ENCODE peak calls at places on chromosome 2, in four cellular contexts. W, X, G and D are unnamed samples.

GRCh38 chr2:160666019-160666676 is 172.5 kb upstream of the RBMS1 start:
- DNase-seq in W (no peak), X (peak), G (peak), D (no peak)

GRCh38 chr2:62596061-62596658 is 90.2 kb upstream of the TMEM17 start:
- DNase-seq in W (no peak), X (no peak), G (no peak), D (no peak)

GRCh38 chr2:231490801-231491200 is 26.5 kb upstream of the NCL start:
- DNase-seq in W (no peak), X (no peak), G (no peak), D (no peak)

GRCh38 chr2:176784633-176785193 is 427.9 kb upstream of the HNRNPA3 start:
- DNase-seq in W (no peak), X (no peak), G (no peak), D (no peak)

GRCh38 chr2:31300309-31300708 is 66.4 kb downstream of the EHD3 start:
- DNase-seq in W (no peak), X (no peak), G (no peak), D (no peak)

GRCh38 chr2:96240341-96241038 is 25.3 kb downstream of the TMEM127 start:
- DNase-seq in W (no peak), X (no peak), G (no peak), D (no peak)

GRCh38 chr2:156118753-156119416 is 213.6 kb downstream of the NR4A2 start:
- DNase-seq in W (no peak), X (no peak), G (no peak), D (no peak)

GRCh38 chr2:44453289-44453688 is 91.5 kb downstream of the CAMKMT start:
- DNase-seq in W (no peak), X (no peak), G (no peak), D (no peak)

GRCh38 chr2:18795881-18796280 is 206.5 kb upstream of the NT5C1B start:
- DNase-seq in W (no peak), X (no peak), G (no peak), D (no peak)

GRCh38 chr2:162963156-162963555 is 124.6 kb upstream of the KCNH7 start:
- DNase-seq in W (no peak), X (no peak), G (no peak), D (no peak)

GRCh38 chr2:83364264-83364663 is 1094.8 kb downstream of the SUCLG1 start:
- DNase-seq in W (no peak), X (no peak), G (no peak), D (no peak)

GRCh38 chr2:36802952-36803351 is 106.4 kb downstream of the VIT start:
- DNase-seq in W (no peak), X (no peak), G (no peak), D (no peak)

GRCh38 chr2:171824086-171824485 is 70.0 kb downstream of the SLC25A12 start:
- DNase-seq in W (no peak), X (no peak), G (no peak), D (no peak)

GRCh38 chr2:24021122-24021998 is 11.5 kb downstream of the MFSD2B start:
- DNase-seq in W (peak), X (peak), G (no peak), D (peak)

GRCh38 chr2:234702731-234703225 is 205.9 kb upstream of the ARL4C start:
- DNase-seq in W (no peak), X (peak), G (no peak), D (no peak)

GRCh38 chr2:67755511-67755910 is 307.3 kb downstream of the C1D start:
- DNase-seq in W (no peak), X (no peak), G (no peak), D (no peak)

GRCh38 chr2:145027073-145027459 is 507.1 kb upstream of the ZEB2 start:
- DNase-seq in W (no peak), X (no peak), G (no peak), D (no peak)

GRCh38 chr2:182924311-182924710 is 57.9 kb upstream of the FRZB start:
- DNase-seq in W (no peak), X (no peak), G (no peak), D (no peak)

GRCh38 chr2:121599963-121600651 is 49.2 kb downstream of the CLASP1 start:
- DNase-seq in W (no peak), X (no peak), G (peak), D (no peak)

GRCh38 chr2:98253461-98254073 is 92.7 kb upstream of the CNGA3 start:
- DNase-seq in W (no peak), X (no peak), G (no peak), D (no peak)

GRCh38 chr2:241265506-241265905 is 50.0 kb downstream of the HDLBP start:
- DNase-seq in W (no peak), X (no peak), G (no peak), D (no peak)

GRCh38 chr2:55585451-55586079 is 31.9 kb downstream of the PPP4R3B start:
- DNase-seq in W (no peak), X (no peak), G (no peak), D (no peak)

GRCh38 chr2:10400568-10400977 is 47.6 kb downstream of the ODC1 start:
- DNase-seq in W (no peak), X (no peak), G (peak), D (no peak)

GRCh38 chr2:19667085-19667484 is 234.7 kb downstream of the TTC32 start:
- DNase-seq in W (no peak), X (no peak), G (no peak), D (no peak)

GRCh38 chr2:49687873-49688272 is 533.6 kb upstream of the FSHR start:
- DNase-seq in W (no peak), X (no peak), G (no peak), D (no peak)

GRCh38 chr2:191811807-191812602 is 34.9 kb downstream of the CAVIN2 start:
- DNase-seq in W (peak), X (peak), G (no peak), D (peak)

GRCh38 chr2:138919336-138919735 is 139.1 kb upstream of the NXPH2 start:
- DNase-seq in W (no peak), X (no peak), G (no peak), D (no peak)

GRCh38 chr2:30026091-30027055 is 105.0 kb upstream of the ALK start:
- DNase-seq in W (peak), X (peak), G (no peak), D (peak)
- TF ChIP-seq ATF2 in W (no peak), X (no peak), G (no peak), D (no peak)

DNA sequence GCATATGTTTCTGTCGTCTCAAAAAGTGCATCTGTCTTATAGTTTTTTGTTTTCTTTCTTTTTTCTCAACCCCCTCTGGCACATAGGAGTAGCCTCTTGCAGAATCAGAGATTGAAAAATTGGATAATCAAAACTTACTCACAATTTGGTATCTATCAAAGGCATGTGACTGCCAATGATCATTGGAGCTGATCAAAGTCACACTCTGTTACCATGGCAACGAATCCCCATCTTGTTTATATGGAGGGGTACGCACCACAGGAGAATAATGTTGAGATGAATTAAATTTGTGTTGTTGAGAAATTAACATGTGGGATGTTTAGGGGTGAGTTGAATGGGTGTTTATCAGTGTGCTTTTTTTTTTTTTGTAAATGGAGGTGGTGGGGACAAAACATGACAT is 458.3 kb upstream of the FANCL start:
- DNase-seq in W (no peak), X (no peak), G (no peak), D (no peak)
- TF ChIP-seq ETV6 in W (no peak), X (no peak), G (no peak), D (no peak)

DNA sequence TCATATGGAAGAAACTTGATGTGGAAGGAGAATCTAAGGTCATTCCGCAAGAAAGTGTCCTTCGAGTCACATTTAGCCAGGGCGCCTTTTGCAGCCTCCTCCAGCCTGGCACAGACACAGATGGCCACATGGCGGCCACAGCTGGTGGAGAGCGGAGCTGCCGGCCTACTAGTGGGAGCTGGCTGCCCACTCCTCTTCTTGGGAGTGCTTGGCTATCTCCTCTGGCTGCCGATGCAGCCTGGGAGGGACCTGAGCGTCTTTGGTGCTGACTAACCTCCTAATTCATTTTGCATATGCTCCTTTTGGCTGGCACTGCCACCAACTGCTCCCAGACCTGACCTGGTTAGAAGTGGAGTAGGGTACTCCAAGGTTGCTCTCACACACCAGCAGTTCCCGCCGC is 199.3 kb upstream of the MYT1L start:
- DNase-seq in W (no peak), X (no peak), G (no peak), D (no peak)
- TF ChIP-seq ATF2 in W (no peak), X (no peak), G (no peak), D (no peak)

GRCh38 chr2:203808041-203808750 is 59.4 kb upstream of the CTLA4 start:
- DNase-seq in W (no peak), X (no peak), G (no peak), D (no peak)
- TF ChIP-seq ETV6 in W (no peak), X (no peak), G (no peak), D (no peak)

GRCh38 chr2:33180915-33181314 is 234.2 kb downstream of the LTBP1 start:
- DNase-seq in W (no peak), X (no peak), G (no peak), D (no peak)

GRCh38 chr2:33181466-33181865 is 234.7 kb downstream of the LTBP1 start:
- DNase-seq in W (no peak), X (no peak), G (no peak), D (no peak)

GRCh38 chr2:33178209-33178608 is 231.5 kb downstream of the LTBP1 start:
- DNase-seq in W (no peak), X (no peak), G (no peak), D (no peak)

DNA sequence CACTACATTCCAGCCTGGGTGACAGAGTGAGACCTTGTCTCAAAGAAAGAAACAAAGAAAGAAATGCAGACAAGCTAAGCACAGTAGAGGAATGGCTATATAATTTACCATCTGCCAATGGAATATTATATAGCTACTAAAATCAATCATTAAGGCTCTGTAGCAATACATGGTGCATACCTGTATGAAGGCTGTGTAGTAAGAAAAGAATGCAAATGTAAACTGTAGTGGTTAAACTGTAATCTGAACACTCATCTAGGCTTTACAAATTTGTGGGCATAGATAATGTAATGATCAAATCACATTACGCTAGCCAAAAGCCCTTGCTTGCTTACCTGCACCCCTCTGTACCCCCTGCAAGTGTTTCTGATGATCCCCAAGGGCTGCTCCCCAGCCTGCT is 230.9 kb downstream of the LTBP1 start:
- DNase-seq in W (no peak), X (no peak), G (no peak), D (no peak)
- TF ChIP-seq ATF2 in W (no peak), X (no peak), G (no peak), D (no peak)

GRCh38 chr2:126467367-126468054 is 188.4 kb upstream of the GYPC start:
- DNase-seq in W (no peak), X (no peak), G (no peak), D (no peak)
- TF ChIP-seq ETV6 in W (no peak), X (no peak), G (no peak), D (no peak)

GRCh38 chr2:110664135-110664534 is 13.7 kb downstream of the BUB1 start:
- DNase-seq in W (no peak), X (peak), G (no peak), D (no peak)
- TF ChIP-seq ATF2 in W (no peak), X (no peak), G (no peak), D (no peak)

DNA sequence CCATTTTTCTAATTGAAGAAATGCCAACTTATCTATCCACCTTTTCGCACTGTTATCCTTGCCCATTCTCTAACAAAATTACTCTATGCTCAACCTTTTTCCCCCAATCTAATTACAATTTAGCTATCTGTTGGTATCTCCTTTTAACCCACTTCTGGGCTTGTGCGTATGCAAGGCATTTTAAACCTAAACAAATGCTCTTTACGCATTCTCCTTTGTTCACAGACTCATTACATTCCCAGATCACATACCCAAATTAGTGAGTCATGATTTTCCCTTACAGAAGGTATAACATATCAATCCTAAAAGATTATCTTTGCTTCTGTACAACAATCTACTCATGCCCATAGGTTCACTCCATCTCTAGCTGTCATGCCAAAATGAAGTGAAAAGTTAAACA is 71.7 kb upstream of the LYPD1 start:
- DNase-seq in W (no peak), X (no peak), G (no peak), D (no peak)
- TF ChIP-seq ETV6 in W (no peak), X (no peak), G (no peak), D (no peak)

DNA sequence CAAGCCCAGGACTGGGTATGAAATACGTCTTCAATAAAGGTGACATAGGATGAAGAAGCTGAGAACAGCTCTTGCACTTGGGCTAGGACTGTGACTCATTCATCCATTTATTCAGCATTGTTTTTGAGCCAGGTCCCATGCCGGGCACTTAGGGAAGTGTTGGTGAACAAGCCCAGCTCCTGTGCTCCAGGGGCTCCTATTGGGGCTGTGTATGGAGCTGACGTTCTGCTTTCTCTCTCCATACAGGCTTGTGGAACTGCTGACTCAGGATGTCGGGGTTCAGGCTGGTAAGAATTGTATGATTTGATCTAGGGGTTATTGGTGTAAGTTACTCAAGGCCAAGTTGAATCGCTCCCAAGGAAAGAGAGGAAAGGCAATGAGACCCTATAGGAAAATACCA is 24.0 kb downstream of the MYO7B start:
- DNase-seq in W (no peak), X (no peak), G (no peak), D (no peak)
- TF ChIP-seq ATF2 in W (no peak), X (no peak), G (no peak), D (no peak)